ENCODE peak calls at places on chromosomes 11 and 22, in seven cellular contexts. H is HCT116, R is K562, K is GM12878, Q is SK-N-SH, O is H1, Y is HepG2. L is an unnamed sample.

GRCh38 chr11:41879186-41879738 is 419.8 kb upstream of the LRRC4C start:
- DNase-seq in K (no peak), Y (no peak), O (no peak), H (no peak), R (no peak), Q (no peak), L (no peak)

GRCh38 chr11:69054397-69055211 is 5.9 kb downstream of the TPCN2 start:
- DNase-seq in R (no peak), K (no peak), O (no peak), Q (no peak), Y (no peak), H (no peak), L (no peak)

GRCh38 chr22:48096846-48097665 is 1334.6 kb downstream of the TBC1D22A start:
- DNase-seq in O (no peak), Q (no peak), R (no peak), H (no peak), K (no peak), Y (no peak), L (no peak)

GRCh38 chr22:41491379-41492100 is 22.6 kb downstream of the ACO2 start:
- DNase-seq in R (no peak), K (no peak), O (no peak), Y (no peak), Q (no peak), H (no peak), L (no peak)

GRCh38 chr22:48758021-48758561 is 1069.6 kb downstream of the BRD1 start:
- DNase-seq in Q (no peak), R (no peak), K (no peak), H (no peak), Y (no peak), O (no peak), L (no peak)

GRCh38 chr11:66680966-66681645 is 3.4 kb upstream of the RBM4B start:
- DNase-seq in Q (no peak), K (no peak), H (no peak), R (no peak), Y (no peak), O (no peak), L (no peak)

GRCh38 chr11:12007769-12008737 is at the start of gene DKK3:
- DNase-seq in Q (peak; percentile 86), O (peak; percentile 66), K (no peak), Y (no peak), R (no peak), H (no peak), L (no peak)

GRCh38 chr11:76236092-76237026 is 30.1 kb upstream of the WNT11 start:
- DNase-seq in K (no peak), Y (no peak), R (peak; percentile 79), H (peak; percentile 16), O (peak; percentile 88), Q (peak; percentile 84), L (no peak)

GRCh38 chr11:132048040-132048439 is 677.6 kb downstream of the NTM start:
- DNase-seq in O (no peak), Y (no peak), Q (no peak), R (no peak), K (no peak), H (no peak), L (no peak)

GRCh38 chr11:34242037-34242625 is 115.7 kb downstream of the ABTB2 start:
- DNase-seq in Q (no peak), O (no peak), H (no peak), R (peak; percentile 90), Y (no peak), K (no peak), L (no peak)

GRCh38 chr11:112968988-112969714 is 7.9 kb downstream of the NCAM1 start:
- DNase-seq in R (no peak), Q (peak; percentile 25), K (no peak), Y (no peak), H (no peak), O (no peak), L (no peak)

GRCh38 chr22:26555478-26555877 is 34.5 kb downstream of the TPST2 start:
- DNase-seq in H (no peak), Y (no peak), K (no peak), O (no peak), R (no peak), Q (no peak), L (no peak)

GRCh38 chr22:26553056-26553752 is 36.7 kb downstream of the TPST2 start:
- DNase-seq in K (no peak), H (no peak), O (no peak), Y (no peak), Q (peak; percentile 47), R (no peak), L (no peak)

GRCh38 chr22:26552466-26552865 is 37.5 kb downstream of the TPST2 start:
- DNase-seq in Y (no peak), R (no peak), K (no peak), H (no peak), O (no peak), Q (no peak), L (no peak)

GRCh38 chr22:26556904-26557303 is 33.0 kb downstream of the TPST2 start:
- DNase-seq in K (no peak), R (no peak), O (no peak), H (no peak), Q (no peak), Y (no peak), L (no peak)

GRCh38 chr22:26554956-26555355 is 35.0 kb downstream of the TPST2 start:
- DNase-seq in O (no peak), H (no peak), Q (no peak), K (no peak), Y (no peak), R (no peak), L (no peak)
- TF ChIP-seq SIN3A in O (no peak), H (no peak), Q (no peak), K (no peak), Y (no peak), R (no peak), L (no peak)

GRCh38 chr11:130433357-130433756 is 4.9 kb upstream of the ADAMTS8 start:
- DNase-seq in Y (no peak), H (no peak), K (no peak), O (no peak), Q (no peak), R (no peak), L (no peak)

GRCh38 chr11:130428692-130429681 is 578 bp upstream of the ADAMTS8 start:
- DNase-seq in H (no peak), O (no peak), K (no peak), R (no peak), Q (no peak), Y (no peak), L (no peak)

GRCh38 chr11:130429983-130430382 is 1.6 kb upstream of the ADAMTS8 start:
- DNase-seq in K (no peak), Y (no peak), R (no peak), O (no peak), H (no peak), Q (no peak), L (no peak)

GRCh38 chr11:130431806-130432205 is 3.4 kb upstream of the ADAMTS8 start:
- DNase-seq in H (no peak), O (no peak), K (no peak), R (no peak), Y (no peak), Q (no peak), L (no peak)

DNA sequence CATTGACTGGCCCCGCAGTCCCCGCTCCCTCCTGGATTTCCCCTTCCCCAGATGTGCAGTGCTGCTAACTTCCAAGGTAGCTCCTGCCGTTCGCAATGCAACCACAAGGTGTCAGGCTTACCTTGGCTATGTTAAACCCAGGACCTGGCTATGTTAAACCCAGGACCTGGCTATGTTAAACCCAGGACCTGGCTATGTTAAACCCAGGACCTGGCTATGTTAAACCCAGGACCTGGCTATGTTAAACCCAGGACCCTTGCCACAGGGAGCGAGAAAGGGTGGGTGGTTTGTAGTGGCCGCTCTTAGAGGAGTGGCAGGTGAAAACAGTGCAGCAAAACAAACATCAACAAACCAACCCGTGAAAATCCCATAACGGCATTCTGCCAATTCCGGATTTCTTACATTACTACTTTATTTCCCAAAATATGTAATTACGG is 2.9 kb upstream of the ADAMTS8 start:
- DNase-seq in R (peak; percentile 74), Q (peak; percentile 80), K (no peak), H (peak; percentile 74), O (peak; percentile 95), Y (peak; percentile 55), L (no peak)
- H3K4me3 ChIP-seq in R (no peak overlapping the region), Q (no peak overlapping the region), K (no peak overlapping the region), H (no peak overlapping the region), O (no peak overlapping the region), Y (no peak overlapping the region), L (no peak overlapping the region)

GRCh38 chr11:117876049-117876340 is 463 bp downstream of the FXYD6 start:
- DNase-seq in R (no peak), H (no peak), Q (no peak), Y (no peak), K (no peak), O (no peak), L (no peak)

GRCh38 chr11:117878314-117878938 is 2.0 kb upstream of the FXYD6 start:
- DNase-seq in R (no peak), K (no peak), H (no peak), Q (no peak), O (no peak), Y (no peak), L (no peak)

GRCh38 chr11:117875397-117876048 is 935 bp downstream of the FXYD6 start:
- DNase-seq in Q (peak; percentile 79), H (no peak), Y (no peak), O (peak; percentile 59), K (no peak), R (no peak), L (no peak)

GRCh38 chr11:117876341-117877119 is at the start of gene FXYD6:
- DNase-seq in K (no peak), O (peak; percentile 78), H (no peak), Q (peak; percentile 95), Y (no peak), R (no peak), L (no peak)

GRCh38 chr11:117877120-117877784 is 794 bp upstream of the FXYD6 start:
- DNase-seq in H (no peak), O (no peak), R (no peak), Y (no peak), K (no peak), Q (no peak), L (no peak)
- TF ChIP-seq CTCF in H (no peak), O (no peak), R (no peak), Y (no peak), K (no peak), Q (no peak), L (no peak)

DNA sequence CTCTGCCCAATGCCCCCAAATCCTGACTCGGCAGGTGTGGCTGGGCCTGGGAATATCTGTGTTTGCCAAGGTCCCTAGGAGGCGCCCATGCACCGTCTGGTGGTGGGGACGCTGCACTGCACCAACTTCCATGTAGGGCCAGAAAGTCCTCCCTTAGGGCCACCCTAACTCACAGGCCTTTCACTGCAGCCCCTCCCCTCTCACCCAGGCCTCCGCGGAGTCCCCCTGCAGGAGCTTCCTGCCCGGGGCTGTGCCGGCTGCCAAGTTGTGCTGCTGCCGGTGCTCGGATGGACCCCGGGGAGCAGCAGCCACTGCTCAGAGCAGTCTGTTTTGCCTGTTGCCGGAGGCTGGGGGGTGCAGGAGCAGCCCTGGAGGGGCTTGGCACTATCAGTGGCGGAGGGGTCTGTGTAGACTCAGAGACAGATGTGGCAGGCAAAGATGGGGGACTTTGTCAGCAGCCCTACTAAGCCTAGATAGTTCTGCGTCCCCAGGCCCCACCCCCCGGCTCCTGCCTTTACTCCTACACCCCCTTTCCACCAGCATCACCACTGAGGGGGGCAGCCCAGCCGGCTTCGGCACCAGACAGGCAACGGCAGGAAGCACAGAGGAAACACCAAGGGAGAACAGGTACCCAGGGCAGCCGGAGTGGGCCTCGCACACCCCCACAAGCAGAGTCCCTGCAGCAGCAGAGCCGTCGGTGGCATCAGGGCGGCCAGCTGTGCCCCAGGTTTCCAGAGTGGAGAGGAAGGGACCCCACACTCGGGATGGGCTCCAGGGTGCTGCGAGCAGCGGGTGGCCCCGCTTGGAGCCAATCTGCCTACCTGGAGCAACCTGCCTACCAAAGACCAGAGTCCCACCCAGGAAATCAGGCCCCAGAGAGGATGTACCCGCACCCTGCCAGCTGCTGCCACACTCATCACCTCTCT is 124.3 kb downstream of the TRIM29 start:
- DNase-seq in O (peak; percentile 89), Q (peak; percentile 78), H (peak; percentile 37), R (peak; percentile 51), Y (peak; percentile 32), K (no peak), L (peak; percentile 8)
- TF ChIP-seq SIN3A in O (no peak), Q (no peak), H (no peak), R (no peak), Y (no peak), K (no peak), L (no peak)

L was measured in Panc1.